ENCODE peak calls at places on chromosomes 1 and 21, in six cellular contexts. R is GM23248, I is MM.1S, K is HCT116, Q is PC-3, A is SK-N-SH. B is an unnamed sample.

GRCh38 chr1:26320896-26321295 is 3.1 kb downstream of the CD52 start:
- DNase-seq in R (no peak), I (no peak), K (no peak), Q (no peak), A (no peak), B (no peak)

GRCh38 chr1:76330993-76331603 is 256.6 kb downstream of the ST6GALNAC3 start:
- DNase-seq in R (peak), I (peak), K (peak), Q (peak), A (peak), B (peak)

GRCh38 chr1:210695041-210695440 is 366.3 kb downstream of the HHAT start:
- DNase-seq in R (peak), I (no peak), K (no peak), Q (no peak), A (no peak), B (no peak)

GRCh38 chr1:63693956-63694607 is 79.7 kb upstream of the ROR1 start:
- DNase-seq in R (peak), I (no peak), K (no peak), Q (peak), A (no peak), B (no peak)

GRCh38 chr1:172748201-172748600 is 89.3 kb downstream of the FASLG start:
- DNase-seq in R (no peak), I (no peak), K (no peak), Q (no peak), A (no peak), B (no peak)

GRCh38 chr1:149936992-149937705 is 470 bp upstream of the MTMR11 start:
- DNase-seq in R (peak), I (peak), K (peak), Q (peak), A (no peak), B (no peak)

GRCh38 chr1:232487236-232487635 is 142.7 kb downstream of the SIPA1L2 start:
- DNase-seq in R (no peak), I (no peak), K (no peak), Q (no peak), A (no peak), B (no peak)

GRCh38 chr1:233281711-233282581 is 13.6 kb downstream of the PCNX2 start:
- DNase-seq in R (peak), I (peak), K (no peak), Q (peak), A (no peak), B (no peak)

GRCh38 chr1:22870201-22870871 is 102.3 kb downstream of the LACTBL1 start:
- DNase-seq in R (peak), I (no peak), K (no peak), Q (peak), A (peak), B (no peak)

GRCh38 chr21:42703173-42703908 is 49.9 kb downstream of the PDE9A start:
- DNase-seq in R (no peak), I (no peak), K (no peak), Q (no peak), A (no peak), B (no peak)

GRCh38 chr1:9413143-9413876 is 120.6 kb downstream of the SPSB1 start:
- DNase-seq in R (peak), I (peak), K (peak), Q (peak), A (peak), B (peak)

GRCh38 chr1:166507347-166507746 is 331.9 kb upstream of the POGK start:
- DNase-seq in R (no peak), I (no peak), K (no peak), Q (no peak), A (no peak), B (no peak)

GRCh38 chr1:209198926-209199325 is 384.6 kb upstream of the CAMK1G start:
- DNase-seq in R (no peak), I (no peak), K (no peak), Q (no peak), A (no peak), B (no peak)

GRCh38 chr1:57485643-57486042 is 61.8 kb upstream of the DAB1 start:
- DNase-seq in R (peak), I (no peak), K (no peak), Q (peak), A (no peak), B (no peak)

GRCh38 chr1:23370744-23371710 is 1.4 kb upstream of the ZNF436 start:
- DNase-seq in R (peak), I (no peak), K (no peak), Q (peak), A (peak), B (peak)

DNA sequence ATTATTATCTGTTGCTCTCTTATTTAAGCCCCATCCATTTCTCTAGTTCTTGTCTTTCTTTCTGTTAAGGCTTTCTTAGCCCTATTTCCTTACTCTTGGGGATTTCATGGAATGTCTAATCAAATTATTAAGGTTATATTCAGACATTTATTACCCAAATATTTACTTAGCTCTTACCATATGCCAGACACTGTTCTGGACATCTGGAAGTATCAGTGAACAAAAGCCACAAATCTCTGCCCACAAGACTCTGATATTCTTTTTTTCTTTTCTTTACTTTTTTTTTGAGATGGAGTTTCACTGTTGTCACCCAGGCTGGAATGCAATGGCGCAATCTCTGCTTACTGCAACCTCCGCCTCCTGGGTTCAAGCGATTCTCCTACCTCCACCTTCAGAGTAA is 74.3 kb upstream of the NBL1 start:
- DNase-seq in R (no peak), I (no peak), K (no peak), Q (no peak), A (no peak), B (no peak)
- TF ChIP-seq EZH2phosphoT487 in R (no peak), I (no peak), K (no peak), Q (no peak), A (no peak), B (no peak)

GRCh38 chr1:207049054-207049453 is 2.0 kb downstream of the YOD1 start:
- DNase-seq in R (no peak), I (no peak), K (no peak), Q (no peak), A (no peak), B (no peak)

GRCh38 chr1:207049514-207049913 is 1.5 kb downstream of the YOD1 start:
- DNase-seq in R (no peak), I (no peak), K (no peak), Q (no peak), A (no peak), B (no peak)

GRCh38 chr1:207049974-207050391 is 1.0 kb downstream of the YOD1 start:
- DNase-seq in R (peak), I (peak), K (no peak), Q (peak), A (peak), B (peak)

GRCh38 chr1:207045466-207045865 is 5.5 kb downstream of the YOD1 start:
- DNase-seq in R (peak), I (no peak), K (no peak), Q (no peak), A (no peak), B (no peak)

GRCh38 chr1:207047529-207047928 is 3.5 kb downstream of the YOD1 start:
- DNase-seq in R (no peak), I (no peak), K (no peak), Q (peak), A (no peak), B (no peak)
- H3K9ac ChIP-seq in R (peak), I (no peak), K (no peak), Q (peak), A (no peak), B (no peak)

GRCh38 chr1:4657920-4658585 is 3.6 kb downstream of the AJAP1 start:
- DNase-seq in R (no peak), I (no peak), K (no peak), Q (no peak), A (peak), B (peak)

GRCh38 chr1:4654764-4655673 is 610 bp downstream of the AJAP1 start:
- DNase-seq in R (peak), I (no peak), K (no peak), Q (no peak), A (peak), B (peak)

GRCh38 chr1:4657244-4657789 is 2.9 kb downstream of the AJAP1 start:
- DNase-seq in R (no peak), I (no peak), K (no peak), Q (no peak), A (no peak), B (no peak)

GRCh38 chr1:4655674-4656532 is 1.5 kb downstream of the AJAP1 start:
- DNase-seq in R (peak), I (no peak), K (no peak), Q (peak), A (peak), B (peak)

DNA sequence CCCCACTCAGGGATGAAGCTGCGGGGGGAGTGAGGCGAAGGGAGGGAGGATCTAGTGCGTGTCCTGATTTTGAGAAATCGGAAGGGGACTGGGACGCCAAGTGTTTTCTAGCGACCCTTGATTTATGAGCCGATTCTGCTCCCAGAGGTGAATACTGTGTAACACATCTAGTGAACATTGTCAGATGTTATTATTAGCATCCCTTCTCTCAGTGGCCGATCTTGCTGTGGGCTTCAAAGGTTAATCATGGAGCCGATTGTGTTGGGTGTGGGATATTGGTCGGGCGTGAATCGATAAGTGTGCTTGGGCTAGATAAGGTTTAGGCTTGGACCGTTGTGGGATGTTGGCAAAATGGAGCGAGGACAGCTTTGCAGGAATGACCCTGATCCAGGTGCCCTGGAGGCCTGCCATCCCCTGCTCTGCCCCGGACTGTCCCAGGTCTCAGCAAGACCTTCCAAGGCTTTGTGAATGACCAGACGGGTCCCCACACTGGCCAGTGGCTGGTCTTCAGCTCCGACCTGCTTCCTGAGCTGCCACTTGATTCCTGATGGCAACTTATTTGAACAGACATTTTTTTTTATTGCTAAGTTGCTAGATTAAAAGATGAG is 2.2 kb downstream of the AJAP1 start:
- DNase-seq in R (no peak), I (no peak), K (no peak), Q (no peak), A (no peak), B (no peak)
- H3K4me3 ChIP-seq in R (no peak), I (no peak), K (no peak), Q (no peak), A (peak), B (peak)

GRCh38 chr1:41615316-41615715 is 130.8 kb upstream of the EDN2 start:
- DNase-seq in R (no peak), I (no peak), K (no peak), Q (no peak), A (no peak), B (no peak)

GRCh38 chr1:41615981-41616380 is 131.5 kb upstream of the EDN2 start:
- DNase-seq in R (no peak), I (no peak), K (no peak), Q (no peak), A (no peak), B (no peak)

GRCh38 chr1:41616563-41616962 is 132.1 kb upstream of the EDN2 start:
- DNase-seq in R (no peak), I (no peak), K (no peak), Q (no peak), A (no peak), B (no peak)

GRCh38 chr1:41613646-41614592 is 129.4 kb upstream of the EDN2 start:
- DNase-seq in R (peak), I (no peak), K (no peak), Q (no peak), A (peak), B (no peak)

DNA sequence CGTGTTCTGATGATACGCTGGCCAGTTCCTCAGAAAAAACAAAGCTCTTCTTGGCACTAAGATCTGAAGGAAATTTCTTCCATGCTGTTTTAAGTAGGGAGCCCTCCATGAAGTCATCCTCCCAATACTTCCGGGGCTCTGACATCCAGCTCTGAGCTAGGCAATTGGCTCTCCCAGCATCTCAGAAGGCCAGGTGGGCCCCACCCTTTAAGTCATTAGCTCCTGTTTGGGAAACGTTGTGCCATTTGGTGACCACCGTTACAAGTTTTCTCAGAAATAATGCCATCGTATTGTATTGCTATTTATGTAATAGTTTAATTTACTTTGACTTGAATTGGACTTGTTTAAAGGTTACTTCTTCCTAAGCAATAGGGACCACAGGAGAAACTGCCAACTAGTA is 130.3 kb upstream of the EDN2 start:
- DNase-seq in R (no peak), I (no peak), K (no peak), Q (no peak), A (no peak), B (no peak)
- TF ChIP-seq EZH2phosphoT487 in R (no peak), I (no peak), K (no peak), Q (no peak), A (no peak), B (no peak)

GRCh38 chr21:44983421-44984206 is 43.8 kb downstream of the SLX9 start:
- DNase-seq in R (no peak), I (no peak), K (no peak), Q (no peak), A (no peak), B (no peak)
- H3K9ac ChIP-seq in R (no peak), I (no peak), K (no peak), Q (no peak), A (no peak), B (no peak)

GRCh38 chr1:81237531-81238528 is 562.9 kb upstream of the ADGRL2 start:
- DNase-seq in R (no peak), I (peak), K (no peak), Q (no peak), A (no peak), B (peak)
- H3K4me3 ChIP-seq in R (no peak), I (peak), K (no peak), Q (peak), A (peak), B (peak)

GRCh38 chr21:39176312-39176711 is 6.9 kb downstream of the PSMG1 start:
- DNase-seq in R (peak), I (no peak), K (no peak), Q (no peak), A (no peak), B (no peak)

GRCh38 chr21:39169906-39170305 is 13.3 kb downstream of the PSMG1 start:
- DNase-seq in R (no peak), I (no peak), K (no peak), Q (no peak), A (no peak), B (no peak)

GRCh38 chr21:39175665-39176064 is 7.6 kb downstream of the PSMG1 start:
- DNase-seq in R (no peak), I (no peak), K (no peak), Q (no peak), A (no peak), B (no peak)

GRCh38 chr21:39173999-39174398 is 9.3 kb downstream of the PSMG1 start:
- DNase-seq in R (no peak), I (no peak), K (no peak), Q (no peak), A (no peak), B (no peak)

GRCh38 chr21:39175154-39175553 is 8.1 kb downstream of the PSMG1 start:
- DNase-seq in R (peak), I (peak), K (no peak), Q (peak), A (no peak), B (no peak)
- TF ChIP-seq EZH2phosphoT487 in R (no peak), I (no peak), K (no peak), Q (no peak), A (no peak), B (no peak)

B was measured in neural progenitor cell.